ENCODE peak calls at places on chromosomes 1 and 21, in five cellular contexts. One of them, this sample, is unnamed.

GRCh38 chr1:5881526-5882222 is 110.6 kb downstream of the NPHP4 start:
- DNase-seq in MM.1S: no peak
- DNase-seq in sciatic nerve: no peak
- DNase-seq in neural crest cell: no peak
- DNase-seq in iPS DF 6.9: no peak
- DNase-seq in this sample: no peak

GRCh38 chr1:77170687-77171086 is 48.5 kb downstream of the PIGK start:
- DNase-seq in iPS DF 6.9: no peak
- DNase-seq in sciatic nerve: no peak
- DNase-seq in neural crest cell: no peak
- DNase-seq in MM.1S: no peak
- DNase-seq in this sample: no peak

GRCh38 chr1:98119793-98120192 is 199.0 kb upstream of the DPYD start:
- DNase-seq in MM.1S: peak
- DNase-seq in sciatic nerve: no peak
- DNase-seq in iPS DF 6.9: no peak
- DNase-seq in neural crest cell: peak
- DNase-seq in this sample: no peak

GRCh38 chr1:53511933-53512806 is 53.0 kb downstream of the DMRTB1 start:
- DNase-seq in sciatic nerve: no peak
- DNase-seq in MM.1S: no peak
- DNase-seq in iPS DF 6.9: no peak
- DNase-seq in neural crest cell: no peak
- DNase-seq in this sample: peak

GRCh38 chr1:15852036-15852827 is 4.7 kb downstream of the SPEN start:
- DNase-seq in neural crest cell: no peak
- DNase-seq in sciatic nerve: no peak
- DNase-seq in MM.1S: peak
- DNase-seq in iPS DF 6.9: no peak
- DNase-seq in this sample: no peak

GRCh38 chr1:16006552-16007485 is 2.8 kb downstream of the SRARP start:
- DNase-seq in neural crest cell: no peak
- DNase-seq in sciatic nerve: no peak
- DNase-seq in iPS DF 6.9: no peak
- DNase-seq in MM.1S: peak
- DNase-seq in this sample: no peak

GRCh38 chr1:216356945-216357344 is 66.3 kb downstream of the USH2A start:
- DNase-seq in neural crest cell: no peak
- DNase-seq in sciatic nerve: no peak
- DNase-seq in MM.1S: no peak
- DNase-seq in iPS DF 6.9: no peak
- DNase-seq in this sample: no peak

GRCh38 chr1:11487196-11487751 is 8.3 kb downstream of the DISP3 start:
- DNase-seq in MM.1S: no peak
- DNase-seq in iPS DF 6.9: no peak
- DNase-seq in neural crest cell: no peak
- DNase-seq in sciatic nerve: peak
- DNase-seq in this sample: no peak

GRCh38 chr1:203478986-203479385 is 3.4 kb downstream of the PRELP start:
- DNase-seq in MM.1S: no peak
- DNase-seq in iPS DF 6.9: no peak
- DNase-seq in sciatic nerve: no peak
- DNase-seq in neural crest cell: no peak
- DNase-seq in this sample: no peak

GRCh38 chr1:53589043-53589887 is 130.1 kb downstream of the DMRTB1 start:
- DNase-seq in iPS DF 6.9: no peak
- DNase-seq in neural crest cell: no peak
- DNase-seq in MM.1S: no peak
- DNase-seq in sciatic nerve: no peak
- DNase-seq in this sample: no peak

GRCh38 chr1:54081306-54082270 is 28.2 kb downstream of the TCEANC2 start:
- DNase-seq in neural crest cell: peak
- DNase-seq in sciatic nerve: peak
- DNase-seq in iPS DF 6.9: peak
- DNase-seq in MM.1S: peak
- DNase-seq in this sample: peak

GRCh38 chr1:156515956-156516355 is 15.4 kb upstream of the MEF2D start:
- DNase-seq in neural crest cell: no peak
- DNase-seq in iPS DF 6.9: no peak
- DNase-seq in sciatic nerve: no peak
- DNase-seq in MM.1S: no peak
- DNase-seq in this sample: no peak

GRCh38 chr1:25786887-25787286 is 13.1 kb upstream of the SELENON start:
- DNase-seq in sciatic nerve: no peak
- DNase-seq in MM.1S: no peak
- DNase-seq in neural crest cell: no peak
- DNase-seq in iPS DF 6.9: no peak
- DNase-seq in this sample: no peak

GRCh38 chr21:46212721-46213484 is 15.7 kb downstream of the LSS start:
- DNase-seq in iPS DF 6.9: no peak
- DNase-seq in neural crest cell: no peak
- DNase-seq in MM.1S: no peak
- DNase-seq in sciatic nerve: no peak
- DNase-seq in this sample: peak

GRCh38 chr1:16442941-16443340 is 2.4 kb downstream of the NECAP2 start:
- DNase-seq in MM.1S: peak
- DNase-seq in neural crest cell: no peak
- DNase-seq in sciatic nerve: no peak
- DNase-seq in iPS DF 6.9: no peak
- DNase-seq in this sample: no peak

GRCh38 chr1:54331091-54331772 is 75.0 kb downstream of the SSBP3 start:
- DNase-seq in neural crest cell: no peak
- DNase-seq in MM.1S: no peak
- DNase-seq in sciatic nerve: no peak
- DNase-seq in iPS DF 6.9: no peak
- DNase-seq in this sample: no peak

GRCh38 chr1:42259059-42259738 is 75.8 kb downstream of the FOXJ3 start:
- DNase-seq in neural crest cell: no peak
- DNase-seq in iPS DF 6.9: no peak
- DNase-seq in MM.1S: no peak
- DNase-seq in sciatic nerve: no peak
- DNase-seq in this sample: no peak

GRCh38 chr1:153728305-153729066 is 636 bp downstream of the INTS3 start:
- DNase-seq in iPS DF 6.9: no peak
- DNase-seq in MM.1S: no peak
- DNase-seq in sciatic nerve: peak
- DNase-seq in neural crest cell: peak
- DNase-seq in this sample: peak

GRCh38 chr1:88985033-88985432 is 7.4 kb downstream of the KYAT3 start:
- DNase-seq in iPS DF 6.9: no peak
- DNase-seq in MM.1S: no peak
- DNase-seq in neural crest cell: no peak
- DNase-seq in sciatic nerve: no peak
- DNase-seq in this sample: peak

GRCh38 chr1:155207578-155208405 is at the start of gene THBS3:
- DNase-seq in MM.1S: no peak
- DNase-seq in sciatic nerve: peak
- DNase-seq in iPS DF 6.9: no peak
- DNase-seq in neural crest cell: peak
- DNase-seq in this sample: peak

GRCh38 chr21:43985690-43986251 is 26.3 kb upstream of the TRAPPC10 start:
- DNase-seq in sciatic nerve: no peak
- DNase-seq in neural crest cell: no peak
- DNase-seq in iPS DF 6.9: no peak
- DNase-seq in MM.1S: no peak
- DNase-seq in this sample: no peak

This sample was measured in left cardiac atrium.